ENCODE peak calls at places on chromosomes 12 and 14, in four cellular contexts. V is H1, K is GM12878, T is HepG2. Z is an unnamed sample.

GRCh38 chr12:96249196-96250118 is 55.3 kb downstream of the ELK3 start:
- DNase-seq in V (no peak), K (no peak), T (no peak), Z (no peak)

GRCh38 chr12:7157391-7157790 is 27.2 kb downstream of the CLSTN3 start:
- DNase-seq in V (no peak), K (no peak), T (no peak), Z (no peak)

GRCh38 chr14:68828728-68829127 is 35.9 kb upstream of the ZFP36L1 start:
- DNase-seq in V (no peak), K (no peak), T (no peak), Z (no peak)

GRCh38 chr12:85280138-85280983 is at the start of gene ALX1:
- DNase-seq in V (peak; percentile 87), K (no peak), T (no peak), Z (peak; percentile 77)

GRCh38 chr14:30389134-30389900 is 169.6 kb upstream of the G2E3 start:
- DNase-seq in V (no peak), K (no peak), T (no peak), Z (no peak)

GRCh38 chr14:55556929-55557623 is 22.9 kb upstream of the KTN1 start:
- DNase-seq in V (no peak), K (no peak), T (peak; percentile 34), Z (no peak)

GRCh38 chr12:69686731-69687130 is 12.4 kb downstream of the BEST3 start:
- DNase-seq in V (no peak), K (no peak), T (no peak), Z (no peak)

GRCh38 chr12:38138225-38139221 is 178.1 kb upstream of the ALG10B start:
- DNase-seq in V (peak; percentile 91), K (peak; percentile 23), T (peak; percentile 60), Z (peak; percentile 70)

GRCh38 chr12:45260481-45260824 is 44.6 kb downstream of the ANO6 start:
- DNase-seq in V (no peak), K (no peak), T (no peak), Z (no peak)

GRCh38 chr14:103317251-103317650 is 16.8 kb upstream of the EIF5 start:
- DNase-seq in V (no peak), K (no peak), T (no peak), Z (no peak)

GRCh38 chr14:24710403-24711063 is 76.5 kb upstream of the GZMB start:
- DNase-seq in V (peak; percentile 67), K (no peak), T (peak; percentile 71), Z (peak; percentile 28)

GRCh38 chr12:4870423-4870822 is 39.3 kb upstream of the KCNA1 start:
- DNase-seq in V (no peak), K (no peak), T (no peak), Z (no peak)

GRCh38 chr12:12469386-12469785 is 93.3 kb downstream of the DUSP16 start:
- DNase-seq in V (no peak), K (no peak), T (no peak), Z (no peak)

GRCh38 chr14:75837151-75837787 is 144.5 kb downstream of the TGFB3 start:
- DNase-seq in V (no peak), K (no peak), T (no peak), Z (no peak)

GRCh38 chr14:74988131-74988530 is 14.6 kb upstream of the EIF2B2 start:
- DNase-seq in V (no peak), K (no peak), T (no peak), Z (no peak)

GRCh38 chr12:47811070-47811391 is 8.7 kb downstream of the HDAC7 start:
- DNase-seq in V (no peak), K (no peak), T (no peak), Z (no peak)

GRCh38 chr12:47807338-47807737 is 12.4 kb downstream of the HDAC7 start:
- DNase-seq in V (no peak), K (no peak), T (no peak), Z (no peak)

GRCh38 chr12:47808574-47809380 is 10.9 kb downstream of the HDAC7 start:
- DNase-seq in V (no peak), K (no peak), T (no peak), Z (no peak)

GRCh38 chr12:47805417-47805816 is 14.3 kb downstream of the HDAC7 start:
- DNase-seq in V (no peak), K (no peak), T (no peak), Z (no peak)

DNA sequence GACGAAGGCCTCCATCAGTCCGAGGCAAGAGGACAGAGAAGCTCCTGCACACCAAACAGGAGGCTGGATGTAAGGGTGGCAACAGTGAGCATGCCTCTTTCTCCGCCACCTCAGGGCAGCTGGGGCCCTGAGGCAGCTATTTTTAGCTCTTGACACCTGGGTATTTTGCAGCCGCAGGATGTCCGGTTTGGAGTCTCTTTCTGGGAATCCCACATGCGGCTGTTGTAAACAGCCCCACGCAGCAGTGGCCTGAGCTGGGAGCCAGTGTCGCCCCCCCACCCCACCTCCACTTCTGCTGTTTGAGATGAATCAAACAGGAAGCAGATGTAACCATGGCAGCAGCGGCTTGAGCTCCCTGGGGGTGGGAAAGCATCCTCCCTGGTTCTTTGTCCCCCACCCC is 11.7 kb downstream of the HDAC7 start:
- DNase-seq in V (no peak), K (peak; percentile 43), T (no peak), Z (no peak)
- TF ChIP-seq SUZ12 in V (no peak), K (no peak), T (no peak), Z (no peak)

GRCh38 chr12:47095446-47096236 is 15.9 kb upstream of the AMIGO2 start:
- DNase-seq in V (no peak), K (no peak), T (no peak), Z (no peak)
- H3K9ac ChIP-seq in V (no peak overlapping the region), K (no peak overlapping the region), T (no peak overlapping the region), Z (no peak overlapping the region)

GRCh38 chr12:127596881-127597280 is 670.1 kb upstream of the TMEM132C start:
- DNase-seq in V (no peak), K (no peak), T (no peak), Z (no peak)

GRCh38 chr12:127594351-127594970 is 672.5 kb upstream of the TMEM132C start:
- DNase-seq in V (peak; percentile 57), K (no peak), T (no peak), Z (peak; percentile 67)

GRCh38 chr12:127600211-127600610 is 666.8 kb upstream of the TMEM132C start:
- DNase-seq in V (no peak), K (no peak), T (no peak), Z (no peak)

GRCh38 chr12:127595506-127595905 is 671.5 kb upstream of the TMEM132C start:
- DNase-seq in V (no peak), K (no peak), T (no peak), Z (no peak)

DNA sequence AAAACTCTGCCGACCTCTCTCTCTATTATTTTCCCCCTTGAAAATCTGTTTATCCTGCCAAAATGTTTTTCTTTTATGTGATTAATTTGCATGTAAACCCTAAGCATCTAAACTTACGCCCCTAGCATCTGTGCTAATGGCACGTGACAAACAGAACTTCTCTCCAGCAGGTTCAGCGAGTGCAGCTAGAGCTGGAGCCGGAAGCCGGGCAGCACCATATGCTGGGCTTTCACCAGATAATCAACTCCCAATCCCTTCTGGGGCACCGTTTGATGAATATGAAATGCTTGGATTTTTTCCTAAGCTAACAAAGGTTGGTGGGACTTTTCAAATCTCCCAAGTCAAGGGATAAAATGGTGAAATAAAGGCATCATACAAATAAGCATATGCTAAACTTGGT is 667.5 kb upstream of the TMEM132C start:
- DNase-seq in V (no peak), K (no peak), T (no peak), Z (no peak)
- TF ChIP-seq ZNF274 in V (no peak), K (no peak), T (no peak), Z (no peak)

DNA sequence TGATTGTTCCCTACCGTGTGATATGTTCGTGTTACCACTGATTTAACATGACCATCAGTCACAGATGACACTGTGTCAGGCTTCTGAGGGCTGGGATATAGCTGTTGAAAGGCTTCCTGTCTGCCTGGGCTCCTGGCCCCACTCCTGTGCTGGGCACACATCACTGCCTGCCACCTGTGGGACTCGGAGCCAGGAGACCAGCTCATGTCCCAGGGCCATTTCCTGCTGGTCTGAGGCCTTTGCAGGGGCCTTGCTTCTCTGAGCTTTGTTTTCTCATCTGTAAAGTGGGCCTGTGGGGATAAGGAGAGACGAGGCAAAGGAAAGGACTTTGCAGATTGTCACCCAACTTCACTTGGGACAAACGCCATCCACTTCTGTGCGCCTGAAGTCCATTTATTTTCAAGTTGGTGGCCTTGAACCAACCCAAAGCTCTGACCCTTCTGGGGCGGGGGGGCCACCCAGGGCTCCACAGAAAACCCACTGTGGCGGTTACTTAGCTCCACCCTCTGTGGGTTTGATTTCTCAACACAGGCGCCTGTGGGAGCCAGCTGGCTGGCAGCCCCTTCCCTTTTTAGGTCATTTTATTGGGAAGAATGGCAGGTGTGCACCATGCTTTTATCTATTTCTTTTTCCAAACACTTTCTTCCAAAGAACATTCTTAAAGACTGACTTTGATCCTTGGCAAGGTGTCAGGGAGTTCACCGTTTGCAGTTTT is 54.1 kb downstream of the BEGAIN start:
- DNase-seq in V (no peak), K (no peak), T (no peak), Z (no peak)
- TF ChIP-seq SUZ12 in V (no peak), K (no peak), T (no peak), Z (no peak)

GRCh38 chr12:108304633-108305032 is 34.5 kb downstream of the CMKLR1 start:
- DNase-seq in V (no peak), K (no peak), T (no peak), Z (no peak)

GRCh38 chr12:108305520-108305919 is 33.6 kb downstream of the CMKLR1 start:
- DNase-seq in V (no peak), K (no peak), T (no peak), Z (no peak)

GRCh38 chr12:108307006-108307405 is 32.1 kb downstream of the CMKLR1 start:
- DNase-seq in V (no peak), K (no peak), T (no peak), Z (no peak)

GRCh38 chr12:108306506-108306905 is 32.6 kb downstream of the CMKLR1 start:
- DNase-seq in V (no peak), K (no peak), T (no peak), Z (no peak)

GRCh38 chr12:108306014-108306501 is 33.1 kb downstream of the CMKLR1 start:
- DNase-seq in V (no peak), K (no peak), T (no peak), Z (no peak)
- H3K9ac ChIP-seq in V (no peak overlapping the region), K (no peak overlapping the region), T (no peak overlapping the region), Z (no peak overlapping the region)

GRCh38 chr14:31954991-31955390 is 122.1 kb upstream of the ARHGAP5 start:
- DNase-seq in V (no peak), K (no peak), T (no peak), Z (no peak)
- TF ChIP-seq ZNF274 in V (no peak), K (no peak), T (no peak), Z (no peak)